ENCODE peak calls at places on chromosomes 5 and 9, in seven cellular contexts. S, X, M, N, O, H and Y are unnamed samples.

GRCh38 chr9:133347515-133347984 is 381 bp downstream of the MED22 start:
- DNase-seq in S (peak), M (no peak), X (no peak), O (no peak), H (peak), N (peak), Y (no peak)

GRCh38 chr5:61905635-61906034 is 400.4 kb upstream of the KIF2A start:
- DNase-seq in X (no peak), M (no peak), O (no peak), H (no peak), S (no peak), N (no peak), Y (no peak)

GRCh38 chr5:18043344-18043743 is 409.1 kb downstream of the TAF11L14 start:
- DNase-seq in S (no peak), N (no peak), X (no peak), O (no peak), H (no peak), M (no peak), Y (no peak)

GRCh38 chr5:15521349-15521937 is 21.5 kb downstream of the FBXL7 start:
- DNase-seq in X (no peak), S (no peak), H (no peak), O (no peak), N (no peak), M (no peak), Y (no peak)

GRCh38 chr5:154862766-154863165 is 4.3 kb downstream of the CNOT8 start:
- DNase-seq in H (no peak), N (no peak), O (no peak), S (no peak), M (no peak), X (no peak), Y (no peak)

GRCh38 chr5:146947181-146947941 is 68.8 kb upstream of the PPP2R2B start:
- DNase-seq in X (no peak), H (peak), N (no peak), O (no peak), M (no peak), S (no peak), Y (no peak)

GRCh38 chr5:52841114-52841513 is 53.4 kb downstream of the ITGA1 start:
- DNase-seq in M (no peak), N (no peak), O (no peak), S (no peak), H (no peak), X (no peak), Y (no peak)

GRCh38 chr5:158676642-158677489 is 422.9 kb downstream of the EBF1 start:
- DNase-seq in O (no peak), M (no peak), S (no peak), H (no peak), X (no peak), N (no peak), Y (no peak)

GRCh38 chr9:3475300-3476020 is 50.3 kb downstream of the RFX3 start:
- DNase-seq in O (no peak), H (no peak), X (peak), M (no peak), S (no peak), N (peak), Y (no peak)

GRCh38 chr5:119750887-119751733 is 121.8 kb downstream of the FAM170A start:
- DNase-seq in S (no peak), O (no peak), X (no peak), N (no peak), H (no peak), M (no peak), Y (no peak)

GRCh38 chr5:178116406-178116885 is 3.1 kb downstream of the N4BP3 start:
- DNase-seq in O (no peak), N (no peak), H (peak), S (no peak), M (no peak), X (no peak), Y (no peak)

GRCh38 chr9:91776409-91777365 is 173.3 kb downstream of the ROR2 start:
- DNase-seq in M (no peak), O (no peak), X (no peak), N (no peak), S (no peak), H (no peak), Y (no peak)

GRCh38 chr5:25489834-25490538 is 845.2 kb upstream of the CDH10 start:
- DNase-seq in M (no peak), O (no peak), X (no peak), N (no peak), S (no peak), H (no peak), Y (no peak)

GRCh38 chr9:76049341-76049740 is 158.9 kb downstream of the PCSK5 start:
- DNase-seq in O (no peak), H (no peak), S (no peak), N (no peak), M (no peak), X (no peak), Y (no peak)

GRCh38 chr9:125904155-125904841 is 157.1 kb downstream of the PBX3 start:
- DNase-seq in N (no peak), O (no peak), H (no peak), S (no peak), X (no peak), M (no peak), Y (no peak)

GRCh38 chr5:9895305-9895650 is 265.1 kb upstream of the TAS2R1 start:
- DNase-seq in S (no peak), H (no peak), N (no peak), X (no peak), O (no peak), M (no peak), Y (no peak)

GRCh38 chr5:109693535-109694152 is 3.9 kb downstream of the MAN2A1 start:
- DNase-seq in O (no peak), M (no peak), X (no peak), N (no peak), S (no peak), H (no peak), Y (no peak)
- H3K4me3 ChIP-seq in O (peak), M (no peak), X (peak), N (no peak), S (no peak), H (no peak), Y (peak)

GRCh38 chr5:78359831-78360673 is at the start of gene SCAMP1:
- DNase-seq in H (peak), N (peak), O (peak), M (peak), S (peak), X (peak), Y (peak)
- H3K4me3 ChIP-seq in H (peak), N (peak), O (peak), M (peak), S (peak), X (peak), Y (peak)

DNA sequence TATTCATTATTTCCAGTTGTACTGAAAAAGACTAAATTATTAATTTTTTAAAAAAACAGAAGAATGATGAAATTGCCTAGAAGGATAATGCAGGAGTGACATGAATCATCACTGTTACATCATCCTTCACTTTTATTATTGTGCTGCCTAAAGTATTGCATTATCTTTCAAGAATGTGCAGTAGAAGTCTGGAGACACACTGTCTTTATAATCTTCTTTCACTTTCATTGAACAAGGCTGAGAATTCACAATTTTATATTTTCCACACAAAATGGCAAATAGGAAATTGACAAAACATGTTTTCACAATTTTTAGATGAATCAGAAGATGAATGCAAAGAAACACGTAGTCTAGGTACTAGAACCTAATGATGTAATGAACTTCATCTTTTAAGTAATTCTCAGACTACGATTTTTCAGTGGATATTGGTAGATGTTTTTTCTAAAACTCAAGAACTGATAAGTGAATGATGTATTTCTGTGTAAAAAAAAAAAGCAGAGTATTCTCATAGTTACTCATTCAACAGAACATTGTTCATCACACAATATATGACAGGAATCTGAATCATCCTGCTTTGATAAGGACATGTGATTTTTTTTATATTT is 131.5 kb upstream of the GRHPR start:
- DNase-seq in M (no peak), O (no peak), S (no peak), N (no peak), X (no peak), H (no peak), Y (no peak)
- H3K4me3 ChIP-seq in M (no peak), O (no peak), S (no peak), N (no peak), X (no peak), H (peak), Y (no peak)

GRCh38 chr9:127780126-127780885 is 1.8 kb upstream of the SH2D3C start:
- DNase-seq in H (peak), X (no peak), N (no peak), S (no peak), O (no peak), M (no peak), Y (no peak)

GRCh38 chr9:127776919-127777280 is 1.6 kb downstream of the SH2D3C start:
- DNase-seq in M (no peak), S (no peak), O (no peak), H (no peak), X (no peak), N (no peak), Y (no peak)

GRCh38 chr9:127779136-127779981 is 893 bp upstream of the SH2D3C start:
- DNase-seq in S (no peak), N (no peak), H (peak), O (no peak), X (no peak), M (no peak), Y (no peak)

GRCh38 chr9:127777368-127777960 is 1.0 kb downstream of the SH2D3C start:
- DNase-seq in H (no peak), N (no peak), O (no peak), S (no peak), X (no peak), M (no peak), Y (no peak)

DNA sequence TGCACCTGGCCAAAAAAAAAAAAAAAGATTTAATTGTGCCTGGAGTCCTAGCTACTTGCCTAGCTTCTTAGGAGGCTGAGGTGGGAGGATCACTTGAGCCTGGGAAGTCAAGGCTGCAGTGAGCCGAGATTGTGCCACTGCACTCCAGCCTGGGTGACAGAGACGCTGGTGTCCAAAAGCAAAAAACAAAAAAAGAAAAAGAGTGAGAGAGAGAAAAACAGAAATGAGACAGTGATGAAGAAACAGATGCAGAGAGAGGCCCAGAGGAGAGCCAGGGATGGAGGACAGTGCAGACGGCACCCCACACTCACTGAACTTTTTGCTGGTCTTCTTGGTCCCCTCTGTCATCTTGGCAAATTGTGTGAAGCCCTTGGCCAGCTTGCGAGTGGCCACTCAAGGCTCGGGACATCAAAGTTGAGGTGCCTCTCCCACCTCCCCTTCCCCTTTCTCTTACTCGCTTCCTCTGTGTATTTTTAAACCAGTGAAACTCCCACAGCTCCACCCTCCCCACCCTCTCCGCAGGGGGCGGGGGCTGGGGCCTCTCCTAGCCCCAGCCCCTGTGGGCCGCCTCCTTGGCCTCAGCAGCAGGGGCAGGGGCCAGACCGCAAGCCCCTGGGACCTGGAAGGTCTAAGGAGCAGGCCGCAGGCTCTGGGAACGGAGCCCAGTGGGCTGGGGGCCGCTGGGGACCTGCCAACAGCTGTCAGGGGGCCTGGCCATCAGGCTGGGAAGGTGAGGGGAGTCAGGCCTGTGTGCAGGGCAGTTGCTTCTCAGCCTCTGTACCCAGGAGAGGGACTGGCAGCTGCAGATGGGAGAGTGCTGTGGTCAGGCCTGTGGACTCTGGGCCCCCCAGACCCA is at the start of gene SH2D3C:
- DNase-seq in N (peak), M (peak), S (no peak), O (no peak), X (peak), H (no peak), Y (no peak)
- H3K4me3 ChIP-seq in N (peak), M (peak), S (no peak), O (no peak), X (peak), H (no peak), Y (no peak)

DNA sequence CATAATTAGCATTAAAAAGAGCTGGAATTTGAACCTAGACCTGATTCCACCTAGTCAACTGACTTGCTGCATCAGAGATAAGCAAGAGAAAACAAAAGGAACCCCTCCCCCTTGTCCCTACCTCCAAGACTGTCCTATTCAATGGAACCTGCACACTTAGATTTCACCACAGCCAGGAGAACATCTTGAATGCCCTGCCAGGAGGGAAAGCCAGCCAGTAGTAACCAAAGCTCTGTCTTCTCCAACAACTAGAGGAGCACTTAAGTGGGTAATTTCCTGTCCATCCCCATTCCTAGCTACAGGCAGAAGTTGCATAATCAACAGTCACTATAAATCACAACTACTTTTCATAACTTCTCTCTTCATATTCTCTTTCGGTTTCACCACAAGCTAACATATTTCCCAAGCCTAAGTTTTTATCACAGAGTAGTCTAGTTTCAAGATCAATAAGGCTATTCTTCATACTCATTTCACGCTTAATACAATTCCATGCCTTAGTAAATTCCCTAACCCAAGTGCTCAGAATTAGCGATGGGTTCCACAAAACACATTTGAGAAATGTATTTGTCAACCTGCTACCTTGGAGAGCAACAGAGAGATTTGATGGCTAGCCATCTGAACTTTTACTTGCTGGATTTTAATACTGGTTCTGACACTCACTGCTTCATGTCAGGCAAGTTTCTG is 2.2 kb downstream of the DENND1A start:
- DNase-seq in X (no peak), M (no peak), H (no peak), S (peak), O (no peak), N (no peak), Y (no peak)
- H3K4me3 ChIP-seq in X (no peak), M (no peak), H (no peak), S (peak), O (no peak), N (no peak), Y (no peak)

GRCh38 chr5:170226138-170226435 is 6.7 kb upstream of the C5orf58 start:
- DNase-seq in X (no peak), N (no peak), H (no peak), S (no peak), O (no peak), M (no peak), Y (no peak)
- H3K4me3 ChIP-seq in X (no peak), N (no peak), H (no peak), S (no peak), O (no peak), M (no peak), Y (no peak)

DNA sequence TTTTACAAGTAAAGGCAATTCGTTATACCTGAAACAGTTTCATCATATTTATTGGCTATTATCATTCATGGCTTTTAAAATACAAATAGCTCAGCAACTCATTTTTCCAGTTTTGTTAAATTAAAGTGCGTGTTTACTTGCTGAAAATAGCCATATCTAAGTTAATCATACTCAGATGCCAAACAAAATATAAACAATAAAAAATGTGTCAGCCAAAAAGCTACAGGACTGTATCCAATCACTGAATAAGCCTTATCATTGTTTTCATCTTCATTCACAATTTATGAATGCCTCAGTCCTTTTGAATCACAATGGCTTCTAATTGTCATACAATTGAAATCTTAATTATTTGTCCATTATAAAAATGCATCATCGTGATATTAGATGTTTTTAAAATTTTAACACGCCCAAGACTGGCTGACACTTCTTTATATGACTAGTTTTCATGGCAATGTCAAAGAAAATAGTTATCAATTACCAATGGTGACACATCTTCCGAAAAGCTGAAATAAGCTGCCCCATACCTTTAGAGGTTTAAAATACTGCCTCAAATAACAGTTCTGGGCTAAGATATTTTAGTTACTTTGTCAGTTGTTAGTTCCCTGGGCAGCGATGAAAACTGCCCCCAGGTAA is 1.9 kb downstream of the NFIB start:
- DNase-seq in S (no peak), X (no peak), H (no peak), O (no peak), M (no peak), N (no peak), Y (no peak)
- H3K4me3 ChIP-seq in S (peak), X (peak), H (peak), O (peak), M (peak), N (peak), Y (peak)